ENCODE peak calls at places on chromosomes 1 and 21, in ten cellular contexts. B is GM06990, F is HFFc6, E is progenitor cell of endocrine pancreas, Q is upper lobe of right lung, S is endothelial cell, Z is PC-3, O is lung, V is adrenal gland, M is body of pancreas. Y is an unnamed sample.

GRCh38 chr1:108503062-108503740 is 53.1 kb downstream of the NBPF6 start:
- DNase-seq in M (no peak), Z (peak), F (peak), V (peak), O (no peak), B (no peak), S (no peak), Q (no peak), E (no peak), Y (peak)

GRCh38 chr1:40844079-40844478 is 18.1 kb downstream of the CITED4 start:
- DNase-seq in V (no peak), E (no peak), M (no peak), O (no peak), F (no peak), Z (no peak), B (no peak), Q (no peak), S (no peak), Y (no peak)

GRCh38 chr1:212500986-212501385 is 68.3 kb downstream of the NENF start:
- DNase-seq in O (no peak), Q (no peak), B (no peak), M (no peak), F (no peak), Z (no peak), S (no peak), E (no peak), V (no peak), Y (no peak)

GRCh38 chr1:173420330-173420806 is 56.8 kb upstream of the PRDX6 start:
- DNase-seq in S (peak), E (peak), V (peak), Z (peak), O (peak), B (no peak), M (peak), Q (peak), F (peak), Y (peak)

GRCh38 chr1:156856282-156856785 is 2.6 kb downstream of the INSRR start:
- DNase-seq in E (no peak), Q (no peak), Z (no peak), B (no peak), V (no peak), O (no peak), M (no peak), F (no peak), S (no peak), Y (no peak)

GRCh38 chr1:163071381-163072255 is 2.5 kb downstream of the RGS4 start:
- DNase-seq in Z (peak), V (peak), O (peak), M (peak), E (peak), Q (peak), F (peak), S (peak), B (no peak), Y (peak)

GRCh38 chr1:224864006-224864405 is 65.5 kb upstream of the DNAH14 start:
- DNase-seq in V (no peak), F (no peak), B (no peak), Q (no peak), Z (no peak), O (no peak), S (no peak), M (no peak), E (no peak), Y (no peak)

GRCh38 chr1:21287905-21288514 is 2.3 kb downstream of the ECE1 start:
- DNase-seq in O (no peak), Q (no peak), V (no peak), B (no peak), F (no peak), E (no peak), S (no peak), Z (no peak), M (no peak), Y (no peak)

GRCh38 chr1:41118645-41119044 is 97.1 kb upstream of the SLFNL1 start:
- DNase-seq in B (no peak), M (no peak), F (no peak), V (no peak), Q (no peak), Z (no peak), S (no peak), O (no peak), E (no peak), Y (no peak)

GRCh38 chr1:207959141-207959825 is 48.4 kb upstream of the CD34 start:
- DNase-seq in F (no peak), Z (no peak), O (peak), E (no peak), Q (peak), V (peak), M (peak), S (peak), B (peak), Y (peak)

GRCh38 chr1:81407463-81407862 is 393.3 kb upstream of the ADGRL2 start:
- DNase-seq in Q (no peak), B (no peak), S (no peak), M (no peak), O (no peak), V (no peak), Z (no peak), F (no peak), E (no peak), Y (no peak)

GRCh38 chr1:220527279-220528048 is 472 bp upstream of the MARK1 start:
- DNase-seq in Q (no peak), V (no peak), M (peak), Z (peak), B (peak), O (no peak), F (no peak), E (no peak), S (peak), Y (no peak)

GRCh38 chr1:152495066-152495675 is 15.4 kb upstream of the LCE5A start:
- DNase-seq in V (no peak), F (peak), M (no peak), S (peak), B (no peak), Q (no peak), E (no peak), O (no peak), Z (peak), Y (no peak)

GRCh38 chr21:41444703-41445464 is 18.8 kb downstream of the MX1 start:
- DNase-seq in S (no peak), Z (no peak), F (no peak), V (no peak), E (no peak), B (no peak), Q (no peak), M (no peak), O (no peak), Y (no peak)

GRCh38 chr1:85333186-85333585 is 56.8 kb upstream of the BCL10 start:
- DNase-seq in Z (no peak), F (no peak), M (no peak), O (no peak), Q (no peak), B (no peak), S (no peak), V (no peak), E (no peak), Y (no peak)

GRCh38 chr1:66679140-66679539 is 73.1 kb upstream of the DYNLT5 start:
- DNase-seq in F (no peak), V (no peak), S (no peak), Z (no peak), B (no peak), E (no peak), O (no peak), Q (no peak), M (no peak), Y (no peak)

GRCh38 chr1:60280256-60280655 is 206.7 kb upstream of the C1orf87 start:
- DNase-seq in B (no peak), O (no peak), Q (no peak), V (no peak), S (no peak), F (peak), E (no peak), M (peak), Z (no peak), Y (no peak)

GRCh38 chr1:184482113-184482512 is 95.3 kb downstream of the C1orf21 start:
- DNase-seq in B (no peak), S (no peak), E (no peak), V (peak), Z (no peak), Q (no peak), F (no peak), O (peak), M (no peak), Y (no peak)

GRCh38 chr1:235954306-235955283 is 87.9 kb upstream of the LYST start:
- DNase-seq in E (no peak), S (no peak), M (no peak), O (peak), B (peak), F (peak), Z (no peak), Q (peak), V (peak), Y (no peak)
- TF ChIP-seq CTCF in E (no peak), S (no peak), M (no peak), O (no peak), B (peak), F (no peak), Z (no peak), Q (no peak), V (no peak), Y (no peak)

GRCh38 chr1:116852367-116852766 is 57.3 kb upstream of the PTGFRN start:
- DNase-seq in Z (no peak), S (no peak), F (no peak), B (no peak), E (no peak), V (no peak), Q (no peak), M (no peak), O (no peak), Y (no peak)
- TF ChIP-seq CTCF in Z (no peak), S (no peak), F (no peak), B (no peak), E (no peak), V (no peak), Q (no peak), M (no peak), O (no peak), Y (no peak)

GRCh38 chr1:83545450-83545849 is 453.5 kb downstream of the TTLL7 start:
- DNase-seq in O (no peak), E (no peak), M (no peak), Z (peak), V (no peak), Q (no peak), F (no peak), B (no peak), S (peak), Y (no peak)
- TF ChIP-seq CTCF in O (no peak), E (peak), M (no peak), Z (peak), V (no peak), Q (no peak), F (no peak), B (no peak), S (peak), Y (no peak)

GRCh38 chr1:99766378-99766800 is at the start of gene FRRS1:
- DNase-seq in V (peak), B (peak), S (peak), F (peak), Q (peak), O (peak), E (peak), Z (peak), M (peak), Y (peak)
- TF ChIP-seq CTCF in V (no peak), B (peak), S (no peak), F (no peak), Q (no peak), O (no peak), E (no peak), Z (no peak), M (no peak), Y (no peak)

GRCh38 chr1:79617777-79618176 is 611.2 kb upstream of the ADGRL4 start:
- DNase-seq in Q (no peak), M (no peak), E (no peak), S (no peak), Z (peak), O (no peak), V (no peak), B (no peak), F (no peak), Y (no peak)
- TF ChIP-seq CTCF in Q (no peak), M (peak), E (peak), S (peak), Z (peak), O (no peak), V (no peak), B (peak), F (peak), Y (no peak)

GRCh38 chr1:921011-921837 is 2.5 kb upstream of the SAMD11 start:
- DNase-seq in Z (peak), Q (peak), B (peak), F (peak), V (no peak), O (no peak), M (peak), E (peak), S (peak), Y (peak)
- TF ChIP-seq CTCF in Z (peak), Q (peak), B (peak), F (peak), V (peak), O (peak), M (peak), E (peak), S (no peak), Y (peak)

GRCh38 chr1:54323324-54323739 is 82.9 kb downstream of the SSBP3 start:
- DNase-seq in Q (no peak), M (no peak), B (no peak), S (peak), O (no peak), E (no peak), V (no peak), F (no peak), Z (no peak), Y (peak)
- TF ChIP-seq CTCF in Q (no peak), M (no peak), B (no peak), S (no peak), O (no peak), E (peak), V (no peak), F (no peak), Z (no peak), Y (peak)

GRCh38 chr1:151281225-151281968 is 702 bp upstream of the ZNF687 start:
- DNase-seq in Z (peak), V (peak), Q (peak), O (peak), S (peak), F (peak), E (peak), M (peak), B (peak), Y (peak)
- TF ChIP-seq CTCF in Z (no peak), V (peak), Q (peak), O (peak), S (peak), F (peak), E (no peak), M (peak), B (no peak), Y (no peak)

GRCh38 chr21:19510653-19511052 is 1107.1 kb upstream of the TMPRSS15 start:
- DNase-seq in F (no peak), V (no peak), Z (no peak), E (no peak), O (no peak), S (no peak), Q (no peak), B (no peak), M (no peak), Y (no peak)
- TF ChIP-seq CTCF in F (no peak), V (no peak), Z (no peak), E (peak), O (no peak), S (no peak), Q (no peak), B (no peak), M (no peak), Y (no peak)